ENCODE peak calls at places on chromosomes 12 and 14, in four cellular contexts. A, B, I and F are unnamed samples.
A peak's percentile ranks its signal among the peaks of the same experiment; 100 is the strongest.

GRCh38 chr12:104546575-104546974 is 89.8 kb downstream of the CHST11 start:
- DNase-seq in A (no peak), B (no peak), I (no peak), F (no peak)

GRCh38 chr14:99521176-99522024 is 40.2 kb downstream of the CCNK start:
- DNase-seq in A (no peak), B (no peak), I (no peak), F (no peak)

GRCh38 chr12:10098762-10099161 is at the start of gene CLEC1A:
- DNase-seq in A (peak; percentile 64), B (peak; percentile 41), I (no peak), F (no peak)

GRCh38 chr12:53071591-53072551 is 7.3 kb downstream of the SPRYD3 start:
- DNase-seq in A (no peak), B (peak; percentile 49), I (no peak), F (no peak)

GRCh38 chr12:109757671-109758265 is 44.1 kb downstream of the FAM222A start:
- DNase-seq in A (no peak), B (no peak), I (no peak), F (no peak)

GRCh38 chr12:40825156-40825555 is 132.9 kb downstream of the CNTN1 start:
- DNase-seq in A (no peak), B (no peak), I (no peak), F (no peak)

GRCh38 chr14:54715244-54715643 is 148.3 kb downstream of the SAMD4A start:
- DNase-seq in A (no peak), B (no peak), I (no peak), F (no peak)

GRCh38 chr12:75660107-75660530 is 148.7 kb upstream of the KRR1 start:
- DNase-seq in A (no peak), B (no peak), I (no peak), F (peak; percentile 88)

GRCh38 chr14:58587271-58587670 is 50.5 kb upstream of the DACT1 start:
- DNase-seq in A (no peak), B (no peak), I (no peak), F (no peak)

GRCh38 chr12:104199964-104200363 is 15.6 kb upstream of the TXNRD1 start:
- DNase-seq in A (no peak), B (no peak), I (no peak), F (no peak)

GRCh38 chr14:63663428-63664142 is 21.9 kb upstream of the WDR89 start:
- DNase-seq in A (no peak), B (no peak), I (no peak), F (no peak)

GRCh38 chr14:104770851-104771272 is 17.9 kb downstream of the SIVA1 start:
- DNase-seq in A (no peak), B (no peak), I (no peak), F (no peak)

GRCh38 chr14:59688224-59689170 is 111.9 kb upstream of the CCDC175 start:
- DNase-seq in A (peak; percentile 32), B (peak; percentile 66), I (no peak), F (no peak)

GRCh38 chr12:96210376-96211055 is 16.3 kb downstream of the ELK3 start:
- DNase-seq in A (no peak), B (no peak), I (peak; percentile 19), F (no peak)

GRCh38 chr12:80484778-80485177 is 40.7 kb downstream of the PTPRQ start:
- DNase-seq in A (no peak), B (no peak), I (no peak), F (no peak)

GRCh38 chr14:92093320-92093719 is 13.1 kb downstream of the ATXN3 start:
- DNase-seq in A (no peak), B (no peak), I (no peak), F (no peak)

GRCh38 chr12:128715485-128715884 is 108.3 kb downstream of the SLC15A4 start:
- DNase-seq in A (no peak), B (no peak), I (no peak), F (no peak)

GRCh38 chr12:12333980-12334709 is 15.9 kb downstream of the MANSC1 start:
- DNase-seq in A (no peak), B (peak; percentile 67), I (peak; percentile 19), F (no peak)

GRCh38 chr12:75556306-75556899 is 45.0 kb upstream of the KRR1 start:
- DNase-seq in A (no peak), B (no peak), I (no peak), F (no peak)

GRCh38 chr12:26177303-26177702 is 18.1 kb upstream of the SSPN start:
- DNase-seq in A (no peak), B (peak; percentile 38), I (no peak), F (no peak)

GRCh38 chr12:45991289-45992249 is 1.2 kb upstream of the SCAF11 start:
- DNase-seq in A (no peak), B (peak; percentile 82), I (peak; percentile 68), F (no peak)

DNA sequence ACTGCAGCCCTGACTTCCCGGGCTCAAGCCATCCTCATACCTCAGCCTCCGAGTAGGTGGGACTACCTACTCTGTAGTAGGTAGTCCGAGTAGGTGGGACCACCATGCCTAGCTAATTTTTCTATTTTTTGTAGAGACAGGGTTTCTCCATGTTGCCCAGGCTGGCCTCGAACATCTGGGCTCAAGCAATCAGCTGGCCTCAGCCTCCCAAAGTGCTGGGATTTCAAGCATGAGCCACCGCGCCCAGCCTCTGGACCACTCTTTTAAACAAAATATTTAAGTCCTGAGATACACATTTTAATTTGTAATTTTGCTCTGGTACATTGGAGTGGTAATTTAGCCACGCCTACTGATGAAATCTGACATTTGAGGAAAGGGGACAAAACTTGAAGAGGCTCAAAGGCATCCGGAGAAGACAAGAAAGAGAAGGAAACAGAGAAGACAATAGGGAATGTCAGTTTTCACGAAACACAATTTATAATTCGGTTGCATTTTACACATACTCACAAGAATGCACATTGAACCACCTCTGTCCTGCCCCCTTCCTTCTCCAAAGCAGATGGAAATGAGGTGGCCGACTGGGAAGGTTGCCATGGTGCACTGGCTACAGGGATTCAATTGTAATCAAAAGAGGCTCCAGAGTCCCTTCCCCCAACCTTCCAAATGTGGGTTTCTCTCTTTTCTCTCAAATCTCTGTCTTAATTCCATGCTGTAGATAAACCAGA is 9.7 kb upstream of the TUBA1A start:
- DNase-seq in A (peak; percentile 94), B (no peak), I (no peak), F (no peak)
- H3K4me3 ChIP-seq in A (peak overlapping the region; percentile 23), B (no peak overlapping the region), I (no peak overlapping the region), F (no peak overlapping the region)

DNA sequence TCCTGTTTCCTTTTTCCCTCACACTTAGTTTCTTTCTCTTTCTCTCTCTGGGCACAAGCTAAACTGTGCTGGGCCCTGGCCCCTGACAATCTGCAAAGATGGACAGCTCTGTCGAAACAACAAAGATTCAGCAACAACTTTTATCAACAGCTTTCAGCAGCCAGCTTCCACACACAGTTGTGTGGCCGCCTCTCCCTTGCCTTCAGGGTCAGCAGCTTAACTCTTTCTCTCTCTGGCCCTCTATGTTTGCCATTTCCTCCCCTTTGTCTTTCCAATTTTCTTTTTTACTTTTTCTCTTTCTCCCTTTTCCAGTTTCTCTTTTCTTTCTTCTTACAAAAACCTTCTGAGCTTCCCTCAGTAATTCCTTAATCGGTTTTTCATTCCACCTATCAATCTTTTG is 43.3 kb downstream of the IQSEC3 start:
- DNase-seq in A (no peak), B (no peak), I (no peak), F (no peak)
- H3K4me3 ChIP-seq in A (no peak overlapping the region), B (no peak overlapping the region), I (no peak overlapping the region), F (no peak overlapping the region)

GRCh38 chr14:76810525-76810924 is 2.2 kb downstream of the ANGEL1 start:
- DNase-seq in A (no peak), B (no peak), I (no peak), F (no peak)
- H3K4me3 ChIP-seq in A (peak overlapping the region; percentile 84), B (no peak overlapping the region), I (no peak overlapping the region), F (no peak overlapping the region)

GRCh38 chr14:103530390-103530789 is 1.4 kb downstream of the TRMT61A start:
- DNase-seq in A (no peak), B (no peak), I (no peak), F (no peak)
- H3K4me3 ChIP-seq in A (peak overlapping the region; percentile 98), B (no peak overlapping the region), I (no peak overlapping the region), F (peak overlapping the region; percentile 71)